ENCODE peak calls at places on chromosomes 3 and 15, in seven cellular contexts. D is cardiac muscle cell, H is gastrocnemius medialis, O is upper lobe of right lung, N is heart left ventricle, V is adipocyte, X is heart right ventricle. W is an unnamed sample. For H3K4me1, the result is how much of the 10 kb centered on the place peaks cover.

GRCh38 chr15:59963322-59963721 is 40.8 kb upstream of the FOXB1 start:
- DNase-seq in D (no peak), H (no peak), O (no peak), N (no peak), V (no peak), X (no peak), W (no peak)

GRCh38 chr3:183698318-183698731 is 728 bp downstream of the YEATS2 start:
- DNase-seq in D (peak), H (no peak), O (no peak), N (peak), V (peak), X (peak), W (peak)

GRCh38 chr3:148006508-148006907 is 597.3 kb downstream of the ZIC1 start:
- DNase-seq in D (no peak), H (no peak), O (no peak), N (no peak), V (peak), X (no peak), W (peak)

GRCh38 chr3:98483626-98484025 is 13.9 kb upstream of the OR5K2 start:
- DNase-seq in D (no peak), H (no peak), O (no peak), N (no peak), V (no peak), X (no peak), W (no peak)

GRCh38 chr3:13872451-13872850 is 7.4 kb downstream of the WNT7A start:
- DNase-seq in D (no peak), H (no peak), O (no peak), N (no peak), V (no peak), X (no peak), W (no peak)

GRCh38 chr3:187738400-187739124 is 6.7 kb downstream of the BCL6 start:
- DNase-seq in D (peak), H (peak), O (peak), N (peak), V (peak), X (peak), W (peak)

GRCh38 chr3:177037241-177037640 is 160.0 kb downstream of the TBL1XR1 start:
- DNase-seq in D (no peak), H (no peak), O (no peak), N (no peak), V (peak), X (no peak), W (peak)

GRCh38 chr3:14431556-14431927 is 29.1 kb downstream of the SLC6A6 start:
- DNase-seq in D (no peak), H (no peak), O (no peak), N (no peak), V (no peak), X (no peak), W (no peak)

GRCh38 chr15:79243723-79244122 is 38.8 kb upstream of the ANKRD34C start:
- DNase-seq in D (peak), H (no peak), O (no peak), N (peak), V (no peak), X (peak), W (no peak)

GRCh38 chr15:39333393-39333792 is 247.5 kb upstream of the THBS1 start:
- DNase-seq in D (no peak), H (no peak), O (no peak), N (no peak), V (no peak), X (no peak), W (no peak)

GRCh38 chr3:48015451-48016182 is 599 bp downstream of the MAP4 start:
- DNase-seq in D (peak), H (no peak), O (no peak), N (no peak), V (peak), X (no peak), W (no peak)

GRCh38 chr15:91049378-91050127 is 27.2 kb upstream of the VPS33B start:
- DNase-seq in D (peak), H (peak), O (no peak), N (peak), V (peak), X (peak), W (peak)

GRCh38 chr15:98853593-98854420 is 153.8 kb downstream of the PGPEP1L start:
- DNase-seq in D (peak), H (no peak), O (peak), N (no peak), V (peak), X (no peak), W (no peak)

GRCh38 chr3:54999159-54999558 is 71.3 kb upstream of the LRTM1 start:
- DNase-seq in D (peak), H (no peak), O (no peak), N (no peak), V (peak), X (no peak), W (peak)

GRCh38 chr3:111548756-111549155 is 6.8 kb downstream of the CD96 start:
- DNase-seq in D (no peak), H (no peak), O (no peak), N (no peak), V (no peak), X (no peak), W (no peak)

GRCh38 chr3:111545349-111545748 is 3.4 kb downstream of the CD96 start:
- DNase-seq in D (no peak), H (no peak), O (no peak), N (no peak), V (no peak), X (no peak), W (no peak)

GRCh38 chr3:111547645-111548044 is 5.6 kb downstream of the CD96 start:
- DNase-seq in D (no peak), H (no peak), O (no peak), N (no peak), V (no peak), X (no peak), W (no peak)

GRCh38 chr3:111548060-111548459 is 6.1 kb downstream of the CD96 start:
- DNase-seq in D (no peak), H (no peak), O (no peak), N (no peak), V (no peak), X (no peak), W (no peak)
- H3K4me1 ChIP-seq in D (under half), H (under half), O (under half), N (under half), V (under half), X (under half), W (under half)

GRCh38 chr3:157159762-157160651 is at the start of gene CCNL1:
- DNase-seq in D (peak), H (peak), O (peak), N (peak), V (peak), X (peak), W (peak)
- H3K4me1 ChIP-seq in D (under half), H (under half), O (under half), N (under half), V (under half), X (half or more), W (under half)

DNA sequence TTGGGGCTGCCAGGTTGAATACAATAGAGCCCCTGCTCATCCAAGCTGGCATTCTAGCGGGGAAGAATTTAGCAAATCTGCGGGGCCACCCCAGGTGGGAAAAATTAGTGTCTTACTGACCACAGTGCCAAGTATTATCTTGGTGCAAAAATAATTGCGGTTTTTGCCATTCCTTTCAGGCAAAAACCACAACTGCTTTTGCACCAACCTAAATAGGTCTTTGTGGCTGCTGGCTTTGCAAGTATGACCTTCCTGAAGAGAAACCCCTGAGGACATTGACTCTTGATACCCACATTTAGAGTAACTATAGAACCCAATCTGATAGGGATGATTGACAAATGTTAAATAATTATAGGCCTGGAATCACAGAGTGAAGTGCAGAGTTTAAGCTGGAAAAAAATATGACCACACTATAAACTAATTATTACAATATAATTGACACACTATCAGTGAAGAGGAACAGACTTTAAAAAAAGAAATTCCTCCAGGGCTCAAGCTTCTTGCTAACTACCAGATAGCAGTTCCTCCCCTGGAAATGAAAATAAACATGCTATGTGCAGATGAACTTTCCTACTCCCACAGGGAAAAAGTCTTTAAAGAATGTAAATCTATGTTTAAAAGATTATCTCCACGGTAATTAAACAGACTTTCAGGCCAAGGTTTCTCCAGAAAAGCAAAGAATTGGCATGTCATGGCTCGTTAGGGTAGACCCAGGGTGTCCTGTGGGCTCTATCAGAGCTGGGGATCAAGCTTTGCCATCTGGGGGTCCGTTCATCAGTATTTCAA is 34.4 kb downstream of the CA12 start:
- DNase-seq in D (no peak), H (no peak), O (no peak), N (no peak), V (peak), X (no peak), W (peak)
- H3K4me1 ChIP-seq in D (under half), H (under half), O (under half), N (under half), V (under half), X (under half), W (under half)

DNA sequence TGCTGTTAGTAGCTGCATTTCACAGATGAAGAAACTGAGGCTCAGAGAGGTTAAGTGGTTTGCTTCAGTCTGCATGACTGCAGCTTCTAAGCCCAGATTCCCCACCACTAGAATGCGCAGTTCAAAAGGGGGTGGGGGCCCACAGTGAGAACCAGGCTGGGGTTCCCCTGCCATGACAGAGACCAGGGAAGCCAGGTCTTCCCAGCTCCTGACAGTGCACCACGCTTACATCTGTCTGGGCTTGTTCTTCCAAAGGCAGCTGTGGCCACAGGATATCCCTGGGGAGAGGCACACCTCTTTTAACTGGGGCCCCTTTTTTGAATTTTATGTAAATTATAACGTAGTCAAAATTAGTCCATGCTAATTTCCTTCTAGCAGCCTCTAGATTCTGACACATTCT is 5.3 kb downstream of the PLEKHO2 start:
- DNase-seq in D (no peak), H (no peak), O (no peak), N (no peak), V (no peak), X (no peak), W (no peak)
- H3K4me1 ChIP-seq in D (under half), H (under half), O (half or more), N (under half), V (half or more), X (under half), W (under half)

DNA sequence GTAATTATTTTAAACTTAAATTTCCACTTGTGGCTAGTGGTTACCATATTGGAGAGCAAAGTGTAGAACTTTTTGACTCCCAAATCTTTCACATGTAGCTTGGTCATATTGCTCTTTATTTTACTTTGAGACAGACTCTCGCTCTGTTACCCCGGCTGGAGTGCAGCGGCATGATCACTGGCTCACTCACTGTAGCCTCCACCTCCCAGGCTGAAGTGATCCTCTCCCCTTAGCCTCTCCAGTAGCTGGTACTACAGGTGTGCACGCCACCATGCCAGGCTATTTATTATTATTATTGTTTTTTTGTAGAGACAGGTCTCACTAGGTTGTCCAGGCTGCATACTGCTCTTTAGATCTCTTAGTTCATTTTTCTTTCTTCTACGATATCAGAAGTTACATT is 3.9 kb downstream of the FNDC3B start:
- DNase-seq in D (no peak), H (no peak), O (no peak), N (no peak), V (no peak), X (no peak), W (no peak)
- H3K4me1 ChIP-seq in D (under half), H (half or more), O (under half), N (under half), V (half or more), X (under half), W (under half)

DNA sequence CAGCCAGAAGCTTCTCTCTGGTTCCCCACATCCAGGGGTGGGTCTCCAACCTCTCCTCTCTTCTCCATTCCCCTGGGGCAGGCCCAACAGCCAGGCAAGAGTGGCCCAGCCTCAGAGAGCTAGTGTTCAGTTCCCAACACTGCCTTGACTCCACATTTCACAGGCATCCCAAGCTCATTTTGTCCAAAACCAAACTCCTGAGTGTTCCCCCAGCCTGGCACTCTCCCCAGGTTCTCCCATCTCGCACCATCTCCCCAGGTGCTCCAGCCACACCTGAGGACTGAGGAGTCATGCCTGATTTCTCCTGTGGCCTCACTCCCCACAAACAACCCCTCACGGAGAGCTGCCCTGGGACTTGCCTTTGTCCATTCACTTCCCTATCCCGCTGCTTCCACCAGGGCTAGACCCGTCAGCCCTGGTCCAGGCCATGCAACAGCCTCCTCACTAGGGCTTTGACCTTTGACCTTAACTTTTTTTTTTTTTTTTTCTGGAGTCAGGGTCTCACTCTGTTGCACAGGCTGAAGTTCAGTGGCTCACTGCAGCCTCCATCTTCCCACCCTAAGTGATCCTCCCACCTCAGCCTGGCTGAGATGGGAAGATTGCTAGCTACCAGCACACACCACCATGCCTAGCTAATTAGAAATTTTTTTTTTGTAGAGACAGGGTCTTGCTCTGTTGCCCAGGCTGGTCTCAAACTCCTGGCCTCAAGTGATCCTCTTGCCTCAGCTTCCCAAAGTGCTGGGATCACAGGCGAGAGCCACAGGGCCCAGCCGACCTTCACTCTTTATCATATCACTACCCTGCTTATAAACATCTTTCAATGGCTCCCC is 3.9 kb upstream of the CSK start:
- DNase-seq in D (no peak), H (no peak), O (no peak), N (no peak), V (no peak), X (no peak), W (no peak)
- H3K4me1 ChIP-seq in D (under half), H (under half), O (under half), N (under half), V (under half), X (under half), W (under half)

W was measured in astrocyte.